ENCODE peak calls at places on chromosomes 6 and 20, in ten cellular contexts. M is progenitor cell of endocrine pancreas, U is SK-N-SH, C is left lung, S is esophagus squamous epithelium, X is GM23338, F is HCT116, I is tibial artery, D is ovary, O is stomach. R is an unnamed sample.

GRCh38 chr6:170147832-170148708 is 142.8 kb downstream of the DLL1 start:
- DNase-seq in M (no peak), U (no peak), C (peak; percentile 76), S (no peak), X (peak; percentile 46), F (no peak), I (no peak), D (no peak), O (no peak), R (no peak)

GRCh38 chr20:39538317-39538716 is 576.2 kb downstream of the DHX35 start:
- DNase-seq in M (no peak), U (no peak), C (no peak), S (no peak), X (no peak), F (no peak), I (no peak), D (no peak), O (no peak), R (no peak)

GRCh38 chr6:32970413-32971244 is 2.2 kb downstream of the BRD2 start:
- DNase-seq in M (peak; percentile 67), U (peak; percentile 74), C (peak; percentile 96), S (no peak), X (peak; percentile 92), F (peak; percentile 60), I (peak; percentile 96), D (peak; percentile 89), O (peak; percentile 89), R (peak; percentile 95)

GRCh38 chr6:42148058-42148457 is 5.6 kb upstream of the C6orf132 start:
- DNase-seq in M (no peak), U (no peak), C (no peak), S (no peak), X (no peak), F (no peak), I (no peak), D (no peak), O (no peak), R (no peak)

GRCh38 chr20:4828830-4829493 is 107.3 kb downstream of the PRND start:
- DNase-seq in M (no peak), U (no peak), C (no peak), S (no peak), X (no peak), F (no peak), I (peak; percentile 64), D (no peak), O (no peak), R (no peak)

GRCh38 chr6:97322811-97323210 is 39.8 kb upstream of the MMS22L start:
- DNase-seq in M (no peak), U (no peak), C (no peak), S (no peak), X (no peak), F (no peak), I (no peak), D (no peak), O (no peak), R (no peak)

GRCh38 chr6:44431118-44431725 is 43.7 kb downstream of the CDC5L start:
- DNase-seq in M (no peak), U (peak; percentile 38), C (no peak), S (no peak), X (peak; percentile 74), F (peak; percentile 45), I (no peak), D (peak; percentile 51), O (peak; percentile 37), R (no peak)

GRCh38 chr6:3294921-3295871 is 36.4 kb downstream of the PSMG4 start:
- DNase-seq in M (no peak), U (peak; percentile 52), C (no peak), S (no peak), X (peak; percentile 48), F (no peak), I (no peak), D (no peak), O (no peak), R (peak; percentile 46)

GRCh38 chr6:31385041-31385440 is 18.4 kb upstream of the MICA start:
- DNase-seq in M (no peak), U (no peak), C (no peak), S (no peak), X (no peak), F (no peak), I (no peak), D (no peak), O (no peak), R (no peak)

GRCh38 chr6:31386099-31386498 is 17.3 kb upstream of the MICA start:
- DNase-seq in M (no peak), U (no peak), C (no peak), S (no peak), X (no peak), F (no peak), I (no peak), D (no peak), O (no peak), R (no peak)

GRCh38 chr6:31383149-31383548 is 20.2 kb upstream of the MICA start:
- DNase-seq in M (no peak), U (no peak), C (no peak), S (no peak), X (no peak), F (no peak), I (no peak), D (no peak), O (no peak), R (no peak)

GRCh38 chr6:31381666-31382065 is 21.7 kb upstream of the MICA start:
- DNase-seq in M (no peak), U (no peak), C (no peak), S (no peak), X (no peak), F (no peak), I (no peak), D (no peak), O (no peak), R (no peak)

GRCh38 chr6:31386977-31387376 is 16.4 kb upstream of the MICA start:
- DNase-seq in M (no peak), U (no peak), C (no peak), S (no peak), X (peak; percentile 71), F (no peak), I (no peak), D (no peak), O (no peak), R (no peak)
- TF ChIP-seq CTCF in M (no peak), U (no peak), C (no peak), S (no peak), X (no peak), F (no peak), I (no peak), D (no peak), O (no peak), R (no peak)

GRCh38 chr6:12394170-12394569 is 104.0 kb downstream of the EDN1 start:
- DNase-seq in M (no peak), U (no peak), C (no peak), S (no peak), X (no peak), F (no peak), I (no peak), D (no peak), O (no peak), R (no peak)

GRCh38 chr6:12391472-12391871 is 101.3 kb downstream of the EDN1 start:
- DNase-seq in M (no peak), U (no peak), C (no peak), S (no peak), X (no peak), F (no peak), I (no peak), D (no peak), O (no peak), R (no peak)

GRCh38 chr6:12392490-12392889 is 102.3 kb downstream of the EDN1 start:
- DNase-seq in M (no peak), U (no peak), C (no peak), S (no peak), X (no peak), F (no peak), I (no peak), D (no peak), O (no peak), R (no peak)

GRCh38 chr6:12393100-12393499 is 102.9 kb downstream of the EDN1 start:
- DNase-seq in M (no peak), U (no peak), C (no peak), S (no peak), X (no peak), F (no peak), I (no peak), D (no peak), O (no peak), R (no peak)

DNA sequence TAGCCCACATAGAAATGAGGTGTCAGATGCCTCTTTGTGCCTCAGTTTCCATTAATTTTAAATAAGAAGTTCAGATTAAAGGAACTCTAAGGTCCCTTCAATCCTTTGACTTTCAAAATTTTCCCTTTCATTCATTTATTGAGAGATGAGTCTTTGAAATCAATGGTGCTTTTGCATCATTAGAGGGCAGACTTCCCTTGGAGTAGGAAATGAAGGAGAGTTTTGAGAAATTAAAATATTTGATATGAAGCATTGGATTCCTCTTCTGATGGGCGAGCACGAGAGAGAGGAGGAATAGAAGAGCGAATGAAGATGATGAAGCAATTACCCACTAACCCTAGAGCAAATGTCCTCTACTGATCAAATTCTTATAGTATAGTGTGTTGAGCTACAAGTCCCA is 105.7 kb downstream of the EDN1 start:
- DNase-seq in M (no peak), U (no peak), C (no peak), S (no peak), X (no peak), F (no peak), I (no peak), D (no peak), O (no peak), R (no peak)
- TF ChIP-seq CTCF in M (no peak), U (peak; percentile 45), C (no peak), S (no peak), X (peak; percentile 27), F (peak; percentile 22), I (peak; percentile 26), D (no peak), O (no peak), R (peak; percentile 21)

DNA sequence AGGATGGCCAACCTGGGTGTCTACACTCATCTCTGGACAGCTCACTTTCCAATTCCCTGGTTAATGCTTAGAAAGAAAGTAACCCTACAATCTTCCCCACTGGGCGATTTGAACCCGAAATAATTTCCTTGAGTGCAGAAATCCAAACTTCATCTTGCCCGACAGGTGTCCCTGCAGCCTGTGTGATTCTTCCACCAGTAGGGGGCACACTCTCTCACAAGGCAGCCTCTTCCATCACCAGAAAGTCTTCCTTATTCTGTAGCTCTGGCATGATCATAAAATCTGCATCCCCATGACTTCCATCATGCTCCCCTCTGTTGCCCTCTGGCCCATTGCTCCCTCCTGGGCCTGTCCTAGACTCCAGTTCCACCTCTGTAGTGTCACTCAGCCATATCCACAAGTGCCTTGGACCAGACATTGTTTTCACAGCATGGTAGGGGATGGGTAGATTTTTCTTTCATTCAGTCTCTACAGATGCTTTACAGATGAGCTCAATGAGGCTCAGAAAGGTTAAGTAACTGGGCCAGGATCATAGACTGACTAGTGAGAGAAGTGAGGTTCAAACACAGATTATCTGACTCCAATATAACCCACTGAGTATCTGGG is 170.4 kb upstream of the SPTLC3 start:
- DNase-seq in M (no peak), U (no peak), C (no peak), S (no peak), X (peak; percentile 70), F (no peak), I (no peak), D (no peak), O (no peak), R (no peak)
- TF ChIP-seq CTCF in M (no peak), U (no peak), C (peak; percentile 20), S (no peak), X (peak; percentile 94), F (peak; percentile 19), I (no peak), D (no peak), O (no peak), R (peak; percentile 8)

GRCh38 chr20:47175501-47175900 is 181.0 kb downstream of the ZMYND8 start:
- DNase-seq in M (no peak), U (no peak), C (no peak), S (no peak), X (no peak), F (no peak), I (no peak), D (no peak), O (peak; percentile 51), R (no peak)

GRCh38 chr20:47174844-47175243 is 181.7 kb downstream of the ZMYND8 start:
- DNase-seq in M (no peak), U (no peak), C (no peak), S (no peak), X (no peak), F (no peak), I (no peak), D (no peak), O (no peak), R (no peak)

GRCh38 chr20:47178277-47178676 is 178.2 kb downstream of the ZMYND8 start:
- DNase-seq in M (no peak), U (no peak), C (no peak), S (no peak), X (no peak), F (no peak), I (no peak), D (no peak), O (no peak), R (no peak)

GRCh38 chr20:47172579-47172978 is 183.9 kb downstream of the ZMYND8 start:
- DNase-seq in M (no peak), U (no peak), C (no peak), S (no peak), X (no peak), F (no peak), I (no peak), D (no peak), O (no peak), R (no peak)

DNA sequence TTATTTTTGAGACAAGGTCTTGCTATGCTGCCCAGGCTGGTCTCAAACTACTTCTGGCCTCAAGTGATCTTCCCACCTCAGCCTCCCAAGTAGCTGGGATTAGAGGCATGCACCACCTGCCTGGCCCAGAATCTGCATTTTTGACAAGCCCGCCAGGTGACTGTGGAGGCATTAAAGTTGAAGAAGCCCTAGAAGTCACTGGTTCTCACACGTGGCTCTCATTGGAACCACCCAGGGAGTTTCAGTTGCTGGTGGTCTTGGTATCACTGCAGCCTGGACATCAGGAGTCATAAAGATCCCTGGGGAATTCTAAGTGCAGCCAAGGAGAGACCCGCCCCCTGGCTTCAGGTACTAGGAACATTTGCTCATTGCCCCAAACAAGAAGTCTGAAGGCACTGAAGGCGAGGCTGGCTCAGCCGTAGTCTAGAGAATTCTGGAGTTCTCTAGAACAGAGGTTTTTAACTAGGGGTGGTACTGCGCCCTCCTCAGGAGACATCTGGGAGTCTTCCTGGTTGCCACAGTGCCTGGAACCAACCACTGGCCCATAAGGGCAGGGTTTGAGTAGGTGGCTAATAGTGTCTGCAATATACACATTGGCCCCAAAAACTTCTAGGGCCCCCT is 182.8 kb downstream of the ZMYND8 start:
- DNase-seq in M (no peak), U (no peak), C (no peak), S (no peak), X (peak; percentile 77), F (no peak), I (no peak), D (no peak), O (no peak), R (no peak)
- TF ChIP-seq CTCF in M (no peak), U (no peak), C (no peak), S (no peak), X (peak; percentile 49), F (no peak), I (no peak), D (no peak), O (no peak), R (no peak)

R was measured in upper lobe of right lung.